ENCODE peak calls at places on chromosomes 13 and 19, in eight cellular contexts. C is naive thymus-derived CD4-positive, alpha-beta T cell; E is mucosa of descending colon; W is PC-9; V is left lung; U is CD8-positive, alpha-beta T cell; M is Jurkat, Clone E6-1; Z is aorta. J is an unnamed sample.

GRCh38 chr19:32863841-32864240 is 5.7 kb downstream of the SLC7A9 start:
- DNase-seq in M (no peak), U (no peak), Z (no peak), E (no peak), W (no peak), C (no peak), V (peak; percentile 68), J (no peak)

GRCh38 chr13:59409211-59409610 is 754.5 kb downstream of the DIAPH3 start:
- DNase-seq in M (no peak), C (no peak), V (peak; percentile 29), Z (no peak), U (no peak), W (no peak), E (no peak), J (peak; percentile 39)

GRCh38 chr19:39631626-39632025 is 24.1 kb upstream of the LGALS16 start:
- DNase-seq in C (no peak), M (no peak), Z (no peak), V (no peak), W (no peak), U (no peak), E (no peak), J (no peak)

GRCh38 chr13:71866173-71867091 is 572 bp downstream of the DACH1 start:
- DNase-seq in C (peak; percentile 48), M (no peak), V (peak; percentile 91), U (no peak), Z (no peak), W (no peak), E (peak; percentile 60), J (peak; percentile 70)

GRCh38 chr19:35213678-35214632 is 14.6 kb downstream of the FAM187B start:
- DNase-seq in U (peak; percentile 60), C (peak; percentile 92), Z (peak; percentile 77), E (peak; percentile 74), W (peak; percentile 88), V (no peak), M (peak; percentile 84), J (peak; percentile 27)

GRCh38 chr13:106597190-106597589 is 29.3 kb upstream of the ARGLU1 start:
- DNase-seq in Z (peak; percentile 71), C (no peak), M (no peak), E (no peak), V (no peak), U (no peak), W (no peak), J (peak; percentile 88)

GRCh38 chr19:958967-959685 is 25.0 kb upstream of the WDR18 start:
- DNase-seq in C (no peak), M (no peak), Z (no peak), V (no peak), U (no peak), E (no peak), W (no peak), J (no peak)

GRCh38 chr13:106329941-106330340 is 205.5 kb downstream of the EFNB2 start:
- DNase-seq in V (no peak), W (no peak), M (no peak), U (no peak), C (no peak), Z (no peak), E (no peak), J (no peak)

GRCh38 chr13:113001251-113002140 is 32.5 kb downstream of the MCF2L start:
- DNase-seq in U (no peak), E (no peak), M (no peak), C (no peak), Z (no peak), W (peak; percentile 90), V (no peak), J (no peak)

GRCh38 chr13:60662595-60662994 is 265.6 kb downstream of the TDRD3 start:
- DNase-seq in M (no peak), V (no peak), W (no peak), C (no peak), Z (no peak), E (no peak), U (no peak), J (no peak)

GRCh38 chr13:43229506-43229905 is 206.1 kb downstream of the DNAJC15 start:
- DNase-seq in W (no peak), U (no peak), C (no peak), E (no peak), Z (no peak), V (no peak), M (no peak), J (peak; percentile 19)

GRCh38 chr19:5953680-5954213 is 24.2 kb downstream of the RANBP3 start:
- DNase-seq in E (peak; percentile 45), V (no peak), C (peak; percentile 22), U (no peak), Z (no peak), W (no peak), M (no peak), J (peak; percentile 49)

GRCh38 chr13:105083986-105084385 is 1451.5 kb downstream of the EFNB2 start:
- DNase-seq in W (no peak), E (no peak), C (no peak), Z (no peak), M (no peak), V (no peak), U (no peak), J (no peak)

GRCh38 chr13:18936104-18936503 is 245.5 kb downstream of the TUBA3C start:
- DNase-seq in Z (no peak), C (no peak), V (no peak), W (no peak), U (no peak), M (no peak), E (no peak), J (no peak)

GRCh38 chr13:51534075-51534817 is 50.0 kb upstream of the WDFY2 start:
- DNase-seq in V (peak; percentile 78), U (no peak), C (peak; percentile 9), E (peak; percentile 54), Z (peak; percentile 65), W (no peak), M (no peak), J (peak; percentile 61)

GRCh38 chr13:21568854-21569253 is 35.1 kb downstream of the MICU2 start:
- DNase-seq in C (no peak), V (no peak), M (no peak), Z (no peak), W (no peak), E (no peak), U (no peak), J (no peak)

GRCh38 chr13:21569686-21570085 is 34.3 kb downstream of the MICU2 start:
- DNase-seq in U (no peak), Z (no peak), V (no peak), E (no peak), M (no peak), C (no peak), W (no peak), J (no peak)

GRCh38 chr13:21567714-21568113 is 36.3 kb downstream of the MICU2 start:
- DNase-seq in M (no peak), Z (no peak), C (no peak), U (no peak), W (no peak), E (no peak), V (no peak), J (no peak)
- H3K4me3 ChIP-seq in M (no peak overlapping the region), Z (no peak overlapping the region), C (no peak overlapping the region), U (no peak overlapping the region), W (no peak overlapping the region), E (no peak overlapping the region), V (no peak overlapping the region), J (no peak overlapping the region)

GRCh38 chr13:111117961-111118360 is 2.9 kb downstream of the ARHGEF7 start:
- DNase-seq in U (no peak), C (no peak), Z (no peak), V (no peak), E (no peak), W (no peak), M (no peak), J (no peak)

GRCh38 chr13:111115051-111115840 is at the start of gene ARHGEF7:
- DNase-seq in C (no peak), U (no peak), W (no peak), V (no peak), Z (no peak), E (no peak), M (no peak), J (peak; percentile 70)

GRCh38 chr13:111115841-111116500 is 861 bp downstream of the ARHGEF7 start:
- DNase-seq in C (no peak), W (no peak), U (no peak), Z (peak; percentile 72), E (no peak), V (no peak), M (no peak), J (peak; percentile 70)

GRCh38 chr13:111117289-111117688 is 2.2 kb downstream of the ARHGEF7 start:
- DNase-seq in M (no peak), C (no peak), Z (no peak), E (no peak), V (no peak), W (no peak), U (no peak), J (no peak)

DNA sequence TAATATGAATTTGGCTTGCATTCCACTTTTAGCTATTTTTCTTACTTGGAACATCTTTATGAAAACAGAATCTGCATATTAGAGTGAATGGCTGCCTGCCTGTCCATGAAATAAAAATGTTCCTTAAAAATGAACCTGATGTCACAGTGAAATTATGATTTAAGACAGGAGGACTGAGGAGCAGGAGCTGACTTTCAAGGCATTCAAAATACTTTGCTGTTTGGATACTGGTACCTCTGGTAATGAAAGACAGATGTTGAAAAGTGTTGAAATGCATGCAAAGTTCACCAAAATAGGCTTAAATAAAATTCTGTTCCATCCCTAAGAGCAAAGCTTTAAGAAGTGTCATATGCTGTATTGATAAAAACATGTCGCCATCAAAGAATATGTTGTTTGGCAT is 1.7 kb downstream of the ARHGEF7 start:
- DNase-seq in E (no peak), V (no peak), Z (no peak), C (no peak), M (no peak), W (no peak), U (no peak), J (no peak)
- H3K4me3 ChIP-seq in E (no peak overlapping the region), V (no peak overlapping the region), Z (no peak overlapping the region), C (no peak overlapping the region), M (no peak overlapping the region), W (no peak overlapping the region), U (no peak overlapping the region), J (no peak overlapping the region)

GRCh38 chr19:4519172-4519496 is 848 bp upstream of the PLIN4 start:
- DNase-seq in U (no peak), M (no peak), V (peak; percentile 53), C (no peak), E (no peak), Z (no peak), W (no peak), J (no peak)
- H3K4me3 ChIP-seq in U (no peak overlapping the region), M (no peak overlapping the region), V (no peak overlapping the region), C (no peak overlapping the region), E (no peak overlapping the region), Z (no peak overlapping the region), W (no peak overlapping the region), J (no peak overlapping the region)

DNA sequence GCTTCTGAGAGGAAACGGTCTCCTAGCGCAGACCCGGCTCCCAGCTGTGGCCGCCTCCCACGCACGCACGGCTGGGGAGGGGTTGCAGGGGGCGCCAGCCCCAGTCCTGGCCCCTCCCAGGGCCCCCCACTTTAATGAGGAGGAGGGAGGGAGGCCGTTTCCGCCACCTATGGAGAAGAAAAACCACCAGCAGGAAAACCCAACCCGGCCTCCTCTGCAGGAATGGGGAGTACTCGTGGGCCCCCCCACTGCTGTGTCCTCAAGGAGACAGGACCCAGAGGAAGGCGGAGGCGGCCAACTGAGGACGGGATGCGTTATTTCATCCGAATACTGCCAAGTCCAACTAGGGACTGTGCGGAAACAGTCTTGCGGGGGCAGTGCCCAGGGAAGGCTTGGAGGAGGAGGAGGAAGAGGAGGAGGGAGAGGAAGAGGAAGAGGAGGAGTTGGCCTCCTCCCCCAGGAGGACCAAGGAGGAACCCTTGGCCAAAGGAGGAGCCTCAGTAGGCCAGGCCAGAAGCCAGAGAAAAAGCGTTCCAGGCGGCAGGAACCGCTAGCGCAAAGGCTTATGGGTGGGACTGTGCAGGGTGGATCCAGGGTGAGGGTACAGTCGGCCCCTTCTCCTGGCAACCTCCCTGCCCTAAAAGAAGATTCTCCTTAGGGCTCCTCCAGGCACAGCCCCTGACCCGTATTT is 3.9 kb upstream of the SSBP4 start:
- DNase-seq in E (peak; percentile 80), M (no peak), C (no peak), V (peak; percentile 82), Z (peak; percentile 89), W (no peak), U (no peak), J (peak; percentile 94)
- H3K4me3 ChIP-seq in E (no peak overlapping the region), M (peak overlapping the region; percentile 22), C (no peak overlapping the region), V (peak overlapping the region; percentile 37), Z (no peak overlapping the region), W (no peak overlapping the region), U (peak overlapping the region; percentile 23), J (peak overlapping the region; percentile 12)

J was measured in right cardiac atrium.